ENCODE peak calls at places on chromosomes 5 and 9, in seven cellular contexts. S, I, Q, J, C, F and G are unnamed samples.

GRCh38 chr5:43085453-43085852 is 35.3 kb upstream of the ZNF131 start:
- DNase-seq in S (no peak), I (no peak), Q (no peak), J (no peak), C (no peak), F (no peak), G (no peak)

GRCh38 chr5:75886706-75887105 is 169.5 kb upstream of the POC5 start:
- DNase-seq in S (peak), I (no peak), Q (no peak), J (no peak), C (no peak), F (no peak), G (no peak)

GRCh38 chr5:39226100-39226451 is 6.7 kb upstream of the FYB1 start:
- DNase-seq in S (no peak), I (no peak), Q (no peak), J (no peak), C (no peak), F (no peak), G (no peak)

GRCh38 chr9:23342296-23342695 is 483.7 kb downstream of the ELAVL2 start:
- DNase-seq in S (peak), I (no peak), Q (peak), J (no peak), C (peak), F (no peak), G (no peak)

GRCh38 chr5:142512680-142513042 is 173.2 kb downstream of the FGF1 start:
- DNase-seq in S (peak), I (no peak), Q (peak), J (no peak), C (peak), F (no peak), G (no peak)

GRCh38 chr9:112890106-112891081 is at the start of gene SLC46A2:
- DNase-seq in S (peak), I (no peak), Q (peak), J (peak), C (no peak), F (peak), G (peak)

GRCh38 chr5:33649801-33650482 is 209.2 kb downstream of the TARS1 start:
- DNase-seq in S (peak), I (no peak), Q (no peak), J (no peak), C (no peak), F (no peak), G (no peak)

GRCh38 chr5:176646049-176646706 is 1.1 kb upstream of the TSPAN17 start:
- DNase-seq in S (no peak), I (no peak), Q (no peak), J (no peak), C (no peak), F (no peak), G (no peak)

GRCh38 chr9:110919609-110920008 is 118.7 kb downstream of the LPAR1 start:
- DNase-seq in S (peak), I (peak), Q (no peak), J (no peak), C (no peak), F (no peak), G (no peak)

DNA sequence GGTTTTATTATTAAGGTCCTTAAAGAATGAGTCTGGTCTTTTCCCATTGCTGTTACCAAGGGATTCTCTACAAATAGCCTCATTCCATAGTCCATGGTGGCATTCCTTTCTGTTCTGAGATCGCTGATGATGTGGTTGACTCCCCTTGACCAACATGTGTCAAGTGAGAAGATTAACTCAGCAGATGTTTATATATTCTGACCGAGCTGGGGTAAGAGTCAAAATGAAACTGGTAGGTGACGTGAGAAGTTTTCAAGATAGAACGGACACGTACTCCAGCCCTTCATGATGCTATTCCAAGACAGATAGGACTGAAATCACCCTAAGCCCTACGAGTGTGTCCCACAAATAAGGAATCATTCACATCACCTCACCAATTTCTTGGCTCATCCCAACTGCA is 155.5 kb upstream of the WWC1 start:
- DNase-seq in S (no peak), I (no peak), Q (no peak), J (no peak), C (no peak), F (no peak), G (no peak)
- H3K27ac ChIP-seq in S (no peak), I (no peak), Q (no peak), J (no peak), C (no peak), F (no peak), G (peak)

GRCh38 chr5:69029292-69029691 is 64.5 kb upstream of the SLC30A5 start:
- DNase-seq in S (no peak), I (no peak), Q (no peak), J (no peak), C (no peak), F (no peak), G (no peak)

GRCh38 chr5:69033690-69034089 is 60.1 kb upstream of the SLC30A5 start:
- DNase-seq in S (no peak), I (no peak), Q (no peak), J (no peak), C (no peak), F (no peak), G (no peak)

GRCh38 chr5:69035665-69036064 is 58.1 kb upstream of the SLC30A5 start:
- DNase-seq in S (peak), I (no peak), Q (no peak), J (peak), C (no peak), F (no peak), G (no peak)

GRCh38 chr5:69030663-69031062 is 63.2 kb upstream of the SLC30A5 start:
- DNase-seq in S (no peak), I (no peak), Q (no peak), J (peak), C (no peak), F (no peak), G (no peak)

GRCh38 chr5:69032009-69032408 is 61.8 kb upstream of the SLC30A5 start:
- DNase-seq in S (no peak), I (no peak), Q (no peak), J (no peak), C (no peak), F (no peak), G (no peak)
- TF ChIP-seq CTCF in S (no peak), I (no peak), Q (no peak), J (no peak), C (peak), F (no peak), G (no peak)

GRCh38 chr5:115147052-115147451 is 22.7 kb downstream of the TRIM36 start:
- DNase-seq in S (no peak), I (no peak), Q (no peak), J (no peak), C (no peak), F (no peak), G (no peak)

GRCh38 chr5:115150512-115150911 is 19.2 kb downstream of the TRIM36 start:
- DNase-seq in S (no peak), I (no peak), Q (no peak), J (no peak), C (no peak), F (no peak), G (no peak)

DNA sequence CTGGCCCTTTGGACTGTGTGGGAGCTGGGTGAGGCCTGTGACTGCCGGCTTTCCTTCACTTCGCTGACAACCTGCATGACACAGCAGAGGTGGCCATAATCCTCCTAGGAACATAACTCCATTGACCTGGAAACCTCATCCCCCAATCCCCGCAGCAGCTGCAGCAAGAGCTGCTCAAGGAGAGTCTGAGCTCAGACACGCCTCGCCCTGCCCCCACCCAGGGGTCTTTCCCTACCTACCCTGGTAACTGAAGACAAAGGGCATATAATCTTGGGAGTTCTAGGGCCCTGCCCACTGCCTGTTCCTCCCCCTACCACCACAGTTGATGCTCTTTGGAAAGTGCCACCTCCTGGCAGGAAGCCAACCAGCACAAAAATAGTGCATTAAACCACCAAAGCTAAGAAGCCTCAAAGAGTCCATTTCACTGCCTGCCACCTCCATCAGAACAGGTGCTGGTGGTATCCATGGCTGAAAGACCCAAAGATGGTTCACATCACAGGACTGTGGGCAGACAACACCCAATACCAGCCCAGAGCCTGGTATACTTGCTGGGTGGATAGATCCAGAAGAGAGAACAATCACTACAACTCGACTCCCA is 18.4 kb downstream of the TRIM36 start:
- DNase-seq in S (no peak), I (no peak), Q (no peak), J (no peak), C (no peak), F (no peak), G (no peak)
- H3K27ac ChIP-seq in S (no peak), I (no peak), Q (no peak), J (no peak), C (no peak), F (no peak), G (no peak)

DNA sequence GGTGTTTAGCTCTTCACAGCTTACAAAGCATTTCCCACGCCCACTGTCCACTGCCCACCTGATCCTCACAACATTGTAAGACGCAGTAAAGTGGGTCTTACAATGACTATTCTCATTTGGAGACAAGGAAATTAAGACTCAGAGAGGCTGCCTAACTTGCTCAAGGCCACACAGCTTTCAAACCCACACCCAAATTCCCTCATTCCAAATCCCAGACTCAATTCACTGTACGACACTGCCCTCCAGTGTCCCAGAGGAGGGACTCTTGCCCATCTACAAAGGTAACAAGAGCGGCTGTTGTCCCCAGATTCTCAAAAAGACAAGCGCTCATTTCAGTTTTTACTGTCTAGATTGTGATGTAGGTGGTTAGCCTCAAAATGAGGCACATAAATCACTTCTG is 184.6 kb downstream of the ACTL7B start:
- DNase-seq in S (peak), I (peak), Q (no peak), J (no peak), C (peak), F (no peak), G (no peak)
- TF ChIP-seq CTCF in S (peak), I (peak), Q (no peak), J (peak), C (peak), F (no peak), G (no peak)

GRCh38 chr5:127960126-127960744 is 123.3 kb upstream of the SLC12A2 start:
- DNase-seq in S (no peak), I (no peak), Q (no peak), J (no peak), C (no peak), F (no peak), G (no peak)
- H3K27ac ChIP-seq in S (no peak), I (peak), Q (no peak), J (no peak), C (no peak), F (no peak), G (peak)

GRCh38 chr5:149002761-149003689 is 59.8 kb downstream of the SH3TC2 start:
- DNase-seq in S (peak), I (no peak), Q (no peak), J (no peak), C (no peak), F (no peak), G (no peak)
- TF ChIP-seq CTCF in S (peak), I (peak), Q (no peak), J (peak), C (peak), F (no peak), G (no peak)

DNA sequence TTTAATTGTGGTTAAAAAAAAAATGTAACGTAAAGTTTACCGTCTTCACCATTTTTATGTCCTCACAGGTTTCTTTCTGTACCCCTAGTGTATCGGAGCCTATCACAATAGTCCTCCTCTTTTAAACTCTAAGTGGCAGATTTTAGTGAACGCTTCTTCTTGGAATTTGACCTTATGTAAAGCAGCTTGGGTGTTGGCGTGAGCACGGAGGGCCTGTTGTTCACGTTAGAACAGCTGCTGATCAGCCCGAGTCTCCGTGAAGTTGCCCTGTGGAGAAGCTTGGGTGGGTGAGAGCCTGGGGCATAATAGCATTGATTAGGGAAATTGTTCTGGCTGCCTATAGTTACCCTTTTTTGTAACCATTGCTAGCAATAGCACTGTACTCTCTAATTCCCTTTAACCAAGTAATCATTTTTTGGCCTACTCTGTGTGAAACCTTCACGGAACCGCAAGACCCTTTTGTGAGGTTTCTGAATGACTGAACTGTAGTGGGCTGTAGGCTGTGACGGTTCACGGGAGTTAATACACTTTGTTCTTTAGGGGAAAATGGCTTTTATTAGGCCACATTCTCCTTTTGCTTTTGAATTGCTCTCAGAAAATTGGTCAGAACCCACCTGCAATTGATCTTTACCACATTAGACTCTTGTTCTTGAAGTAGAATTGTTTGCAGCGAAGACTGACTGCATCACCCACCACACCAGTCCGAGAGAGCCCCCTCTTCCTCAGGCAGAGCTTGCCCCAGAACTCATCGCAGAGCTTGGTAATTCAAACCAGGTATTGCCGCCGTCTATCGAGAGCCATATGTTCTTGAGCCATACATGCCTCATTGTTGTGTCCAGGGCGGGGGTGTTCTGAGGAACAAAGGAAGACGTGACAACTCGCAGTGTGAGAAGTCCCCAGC is 166.7 kb upstream of the OTULINL start:
- DNase-seq in S (no peak), I (no peak), Q (no peak), J (no peak), C (no peak), F (no peak), G (no peak)
- H3K27ac ChIP-seq in S (no peak), I (no peak), Q (no peak), J (peak), C (no peak), F (no peak), G (no peak)